ENCODE peak calls at places on chromosomes 7 and 10, in nine cellular contexts. One of them, this sample, is unnamed.

GRCh38 chr7:103857435-103857834 is 132.0 kb downstream of the RELN start:
- DNase-seq in PC-9: no peak
- DNase-seq in hepatocyte: no peak
- DNase-seq in endothelial cell of umbilical vein: no peak
- DNase-seq in GM23248: no peak
- DNase-seq in PC-3: no peak
- DNase-seq in mammary epithelial cell: no peak
- DNase-seq in fibroblast of lung: no peak
- DNase-seq in H1: peak
- DNase-seq in this sample: no peak

GRCh38 chr7:157540606-157541294 is 203.9 kb downstream of the DNAJB6 start:
- DNase-seq in GM23248: no peak
- DNase-seq in PC-9: no peak
- DNase-seq in mammary epithelial cell: no peak
- DNase-seq in PC-3: no peak
- DNase-seq in H1: no peak
- DNase-seq in hepatocyte: no peak
- DNase-seq in endothelial cell of umbilical vein: no peak
- DNase-seq in fibroblast of lung: no peak
- DNase-seq in this sample: no peak

GRCh38 chr7:100366411-100367250 is 6.7 kb upstream of the PILRA start:
- DNase-seq in hepatocyte: no peak
- DNase-seq in mammary epithelial cell: peak
- DNase-seq in PC-9: no peak
- DNase-seq in fibroblast of lung: no peak
- DNase-seq in GM23248: no peak
- DNase-seq in H1: no peak
- DNase-seq in PC-3: no peak
- DNase-seq in endothelial cell of umbilical vein: no peak
- DNase-seq in this sample: no peak

GRCh38 chr10:52864459-52865106 is 92.0 kb upstream of the MBL2 start:
- DNase-seq in PC-3: peak
- DNase-seq in fibroblast of lung: peak
- DNase-seq in H1: no peak
- DNase-seq in hepatocyte: peak
- DNase-seq in GM23248: peak
- DNase-seq in mammary epithelial cell: peak
- DNase-seq in PC-9: peak
- DNase-seq in endothelial cell of umbilical vein: no peak
- DNase-seq in this sample: no peak

GRCh38 chr10:113096111-113097045 is 146.3 kb downstream of the TCF7L2 start:
- DNase-seq in endothelial cell of umbilical vein: no peak
- DNase-seq in GM23248: peak
- DNase-seq in H1: no peak
- DNase-seq in mammary epithelial cell: no peak
- DNase-seq in hepatocyte: peak
- DNase-seq in PC-3: no peak
- DNase-seq in fibroblast of lung: no peak
- DNase-seq in PC-9: no peak
- DNase-seq in this sample: no peak

GRCh38 chr10:73876566-73876965 is 2.2 kb upstream of the CAMK2G start:
- DNase-seq in GM23248: no peak
- DNase-seq in mammary epithelial cell: no peak
- DNase-seq in hepatocyte: no peak
- DNase-seq in PC-9: no peak
- DNase-seq in endothelial cell of umbilical vein: no peak
- DNase-seq in PC-3: peak
- DNase-seq in fibroblast of lung: no peak
- DNase-seq in H1: no peak
- DNase-seq in this sample: no peak

GRCh38 chr10:14905890-14906289 is 27.2 kb downstream of the SUV39H2 start:
- DNase-seq in GM23248: no peak
- DNase-seq in mammary epithelial cell: no peak
- DNase-seq in fibroblast of lung: no peak
- DNase-seq in endothelial cell of umbilical vein: no peak
- DNase-seq in PC-3: no peak
- DNase-seq in hepatocyte: no peak
- DNase-seq in PC-9: no peak
- DNase-seq in H1: no peak
- DNase-seq in this sample: no peak

GRCh38 chr10:69089638-69090599 is 2.0 kb downstream of the SRGN start:
- DNase-seq in fibroblast of lung: peak
- DNase-seq in GM23248: no peak
- DNase-seq in H1: no peak
- DNase-seq in hepatocyte: no peak
- DNase-seq in PC-3: peak
- DNase-seq in mammary epithelial cell: no peak
- DNase-seq in endothelial cell of umbilical vein: peak
- DNase-seq in PC-9: no peak
- DNase-seq in this sample: no peak

GRCh38 chr10:59362991-59363390 is 642 bp upstream of the FAM13C start:
- DNase-seq in PC-9: no peak
- DNase-seq in mammary epithelial cell: peak
- DNase-seq in GM23248: peak
- DNase-seq in PC-3: peak
- DNase-seq in H1: peak
- DNase-seq in hepatocyte: peak
- DNase-seq in endothelial cell of umbilical vein: peak
- DNase-seq in fibroblast of lung: peak
- DNase-seq in this sample: peak

GRCh38 chr10:103626178-103626577 is 132.7 kb downstream of the NEURL1 start:
- DNase-seq in mammary epithelial cell: no peak
- DNase-seq in endothelial cell of umbilical vein: no peak
- DNase-seq in hepatocyte: no peak
- DNase-seq in PC-3: no peak
- DNase-seq in GM23248: no peak
- DNase-seq in H1: no peak
- DNase-seq in fibroblast of lung: no peak
- DNase-seq in PC-9: no peak
- DNase-seq in this sample: no peak

GRCh38 chr7:36188266-36188665 is 35.2 kb downstream of the EEPD1 start:
- DNase-seq in mammary epithelial cell: no peak
- DNase-seq in GM23248: no peak
- DNase-seq in hepatocyte: no peak
- DNase-seq in endothelial cell of umbilical vein: no peak
- DNase-seq in fibroblast of lung: no peak
- DNase-seq in PC-9: no peak
- DNase-seq in PC-3: no peak
- DNase-seq in H1: no peak
- DNase-seq in this sample: no peak

GRCh38 chr10:12928571-12928970 is 72.9 kb downstream of the CCDC3 start:
- DNase-seq in fibroblast of lung: no peak
- DNase-seq in PC-3: no peak
- DNase-seq in H1: no peak
- DNase-seq in PC-9: no peak
- DNase-seq in GM23248: no peak
- DNase-seq in mammary epithelial cell: no peak
- DNase-seq in endothelial cell of umbilical vein: no peak
- DNase-seq in hepatocyte: no peak
- DNase-seq in this sample: no peak

GRCh38 chr10:124223001-124223710 is 129.8 kb upstream of the CHST15 start:
- DNase-seq in mammary epithelial cell: no peak
- DNase-seq in hepatocyte: no peak
- DNase-seq in GM23248: no peak
- DNase-seq in PC-3: no peak
- DNase-seq in H1: peak
- DNase-seq in PC-9: no peak
- DNase-seq in endothelial cell of umbilical vein: no peak
- DNase-seq in fibroblast of lung: no peak
- DNase-seq in this sample: no peak

GRCh38 chr7:46932656-46933424 is 649.1 kb downstream of the TNS3 start:
- DNase-seq in mammary epithelial cell: peak
- DNase-seq in fibroblast of lung: peak
- DNase-seq in PC-3: peak
- DNase-seq in endothelial cell of umbilical vein: peak
- DNase-seq in hepatocyte: peak
- DNase-seq in H1: no peak
- DNase-seq in GM23248: peak
- DNase-seq in PC-9: peak
- DNase-seq in this sample: peak

GRCh38 chr10:29820890-29821398 is 186.2 kb upstream of the SVIL start:
- DNase-seq in endothelial cell of umbilical vein: no peak
- DNase-seq in fibroblast of lung: no peak
- DNase-seq in H1: no peak
- DNase-seq in PC-3: no peak
- DNase-seq in mammary epithelial cell: no peak
- DNase-seq in GM23248: peak
- DNase-seq in PC-9: peak
- DNase-seq in hepatocyte: no peak
- DNase-seq in this sample: no peak

GRCh38 chr7:12550956-12551355 is 19.6 kb upstream of the SCIN start:
- DNase-seq in H1: no peak
- DNase-seq in fibroblast of lung: no peak
- DNase-seq in GM23248: peak
- DNase-seq in mammary epithelial cell: no peak
- DNase-seq in hepatocyte: no peak
- DNase-seq in PC-3: no peak
- DNase-seq in PC-9: no peak
- DNase-seq in endothelial cell of umbilical vein: no peak
- DNase-seq in this sample: no peak

GRCh38 chr7:4633012-4633411 is 49.1 kb upstream of the FOXK1 start:
- DNase-seq in GM23248: peak
- DNase-seq in endothelial cell of umbilical vein: no peak
- DNase-seq in H1: no peak
- DNase-seq in mammary epithelial cell: peak
- DNase-seq in hepatocyte: no peak
- DNase-seq in fibroblast of lung: peak
- DNase-seq in PC-3: peak
- DNase-seq in PC-9: no peak
- DNase-seq in this sample: no peak

GRCh38 chr7:108313086-108313485 is 143.2 kb downstream of the NRCAM start:
- DNase-seq in GM23248: peak
- DNase-seq in PC-9: no peak
- DNase-seq in PC-3: no peak
- DNase-seq in mammary epithelial cell: no peak
- DNase-seq in hepatocyte: no peak
- DNase-seq in endothelial cell of umbilical vein: peak
- DNase-seq in H1: no peak
- DNase-seq in fibroblast of lung: no peak
- DNase-seq in this sample: no peak

GRCh38 chr7:101902680-101903504 is 85.5 kb downstream of the CUX1 start:
- DNase-seq in mammary epithelial cell: no peak
- DNase-seq in H1: no peak
- DNase-seq in hepatocyte: no peak
- DNase-seq in PC-3: no peak
- DNase-seq in GM23248: no peak
- DNase-seq in endothelial cell of umbilical vein: peak
- DNase-seq in PC-9: peak
- DNase-seq in fibroblast of lung: no peak
- DNase-seq in this sample: no peak

GRCh38 chr10:27742195-27742925 is 3.3 kb downstream of the MKX start:
- DNase-seq in hepatocyte: peak
- DNase-seq in mammary epithelial cell: peak
- DNase-seq in PC-3: peak
- DNase-seq in fibroblast of lung: peak
- DNase-seq in GM23248: peak
- DNase-seq in endothelial cell of umbilical vein: peak
- DNase-seq in PC-9: peak
- DNase-seq in H1: peak
- DNase-seq in this sample: peak

GRCh38 chr10:96512524-96512991 is 1.2 kb downstream of the TLL2 start:
- DNase-seq in H1: peak
- DNase-seq in GM23248: peak
- DNase-seq in endothelial cell of umbilical vein: peak
- DNase-seq in hepatocyte: peak
- DNase-seq in PC-3: no peak
- DNase-seq in PC-9: no peak
- DNase-seq in fibroblast of lung: peak
- DNase-seq in mammary epithelial cell: no peak
- DNase-seq in this sample: peak
- H3K4me3 ChIP-seq in H1: peak
- H3K4me3 ChIP-seq in GM23248: peak
- H3K4me3 ChIP-seq in endothelial cell of umbilical vein: peak
- H3K4me3 ChIP-seq in hepatocyte: peak
- H3K4me3 ChIP-seq in PC-3: peak
- H3K4me3 ChIP-seq in PC-9: no peak
- H3K4me3 ChIP-seq in fibroblast of lung: peak
- H3K4me3 ChIP-seq in mammary epithelial cell: peak
- H3K4me3 ChIP-seq in this sample: peak

DNA sequence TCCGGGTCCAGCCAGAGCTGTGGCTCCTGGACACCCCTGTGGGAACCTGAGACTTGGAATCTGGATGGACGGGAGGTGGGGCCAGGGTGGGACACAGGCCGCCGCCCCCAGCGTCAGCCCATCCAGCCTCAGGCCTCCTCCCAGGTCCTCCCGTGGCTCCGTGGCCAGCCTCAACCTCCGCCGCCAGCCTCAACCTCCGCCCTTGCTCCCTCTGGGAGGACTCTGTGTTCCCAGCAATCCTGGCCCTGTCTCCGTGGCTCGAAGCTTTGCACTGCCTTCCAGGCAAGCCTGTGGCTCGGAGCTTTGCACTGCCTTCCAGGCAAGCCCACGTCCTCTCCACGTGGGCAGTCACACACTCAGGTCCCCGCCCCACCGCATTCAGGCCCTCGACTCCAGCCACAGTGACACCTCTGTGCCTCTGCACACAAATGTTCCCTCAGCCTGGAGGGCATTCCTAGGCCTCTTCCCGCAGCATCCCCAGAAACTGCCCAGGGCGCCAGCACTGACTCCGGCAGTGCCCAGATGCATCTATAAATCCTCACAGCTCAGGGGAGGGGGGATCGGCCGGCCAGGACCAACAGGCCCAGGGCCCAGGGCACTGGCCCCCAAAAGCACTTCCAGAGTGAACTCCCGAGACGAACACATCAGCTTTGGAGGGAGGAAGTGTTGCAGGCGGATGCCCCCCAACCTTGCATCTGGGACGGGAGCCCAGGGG is 44.7 kb upstream of the PDGFA start:
- DNase-seq in PC-9: no peak
- DNase-seq in endothelial cell of umbilical vein: no peak
- DNase-seq in hepatocyte: no peak
- DNase-seq in PC-3: no peak
- DNase-seq in GM23248: no peak
- DNase-seq in fibroblast of lung: no peak
- DNase-seq in mammary epithelial cell: no peak
- DNase-seq in H1: no peak
- DNase-seq in this sample: no peak
- TF ChIP-seq EZH2 in PC-9: no peak
- TF ChIP-seq EZH2 in endothelial cell of umbilical vein: no peak
- TF ChIP-seq EZH2 in hepatocyte: no peak
- TF ChIP-seq EZH2 in PC-3: no peak
- TF ChIP-seq EZH2 in GM23248: no peak
- TF ChIP-seq EZH2 in fibroblast of lung: no peak
- TF ChIP-seq EZH2 in mammary epithelial cell: no peak
- TF ChIP-seq EZH2 in H1: no peak
- TF ChIP-seq EZH2 in this sample: no peak

GRCh38 chr10:50613726-50614443 is 9.9 kb downstream of the SGMS1 start:
- DNase-seq in PC-3: peak
- DNase-seq in PC-9: peak
- DNase-seq in fibroblast of lung: no peak
- DNase-seq in hepatocyte: no peak
- DNase-seq in H1: no peak
- DNase-seq in endothelial cell of umbilical vein: no peak
- DNase-seq in GM23248: no peak
- DNase-seq in mammary epithelial cell: no peak
- DNase-seq in this sample: no peak
- H3K27ac ChIP-seq in PC-3: no peak
- H3K27ac ChIP-seq in PC-9: no peak
- H3K27ac ChIP-seq in fibroblast of lung: no peak
- H3K27ac ChIP-seq in hepatocyte: peak
- H3K27ac ChIP-seq in H1: no peak
- H3K27ac ChIP-seq in endothelial cell of umbilical vein: no peak
- H3K27ac ChIP-seq in GM23248: no peak
- H3K27ac ChIP-seq in mammary epithelial cell: no peak
- H3K27ac ChIP-seq in this sample: no peak

GRCh38 chr7:24932815-24933214 is 47.2 kb downstream of the OSBPL3 start:
- DNase-seq in PC-3: no peak
- DNase-seq in mammary epithelial cell: no peak
- DNase-seq in GM23248: no peak
- DNase-seq in endothelial cell of umbilical vein: no peak
- DNase-seq in fibroblast of lung: no peak
- DNase-seq in PC-9: no peak
- DNase-seq in hepatocyte: no peak
- DNase-seq in H1: no peak
- DNase-seq in this sample: no peak
- H3K4me3 ChIP-seq in PC-3: no peak
- H3K4me3 ChIP-seq in mammary epithelial cell: no peak
- H3K4me3 ChIP-seq in GM23248: no peak
- H3K4me3 ChIP-seq in endothelial cell of umbilical vein: no peak
- H3K4me3 ChIP-seq in fibroblast of lung: no peak
- H3K4me3 ChIP-seq in PC-9: no peak
- H3K4me3 ChIP-seq in hepatocyte: no peak
- H3K4me3 ChIP-seq in H1: no peak
- H3K4me3 ChIP-seq in this sample: no peak